ENCODE peak calls at places on chromosome 11, in nine cellular contexts. T is stimulated activated naive CD4-positive, alpha-beta T cell treated with Interleukin-2 at 50 U/mL for 16 hours; W is Ammon's horn; V is T-helper 17 cell; N is astrocyte of the hippocampus; S is glutamatergic neuron; F is stimulated activated CD4-positive, alpha-beta T cell treated with anti-CD3 and anti-CD28 coated beads, Interleukin-2, amount 100 ng/mL, for 48 hours; G is anterior cingulate cortex; B is RKO. X is an unnamed sample.

GRCh38 chr11:68430801-68431200 is 29.8 kb upstream of the PPP6R3 start:
- DNase-seq in T (no peak), W (no peak), V (no peak), N (no peak), S (no peak), F (no peak), G (no peak), B (no peak), X (no peak)

GRCh38 chr11:31816467-31817053 is 5.4 kb upstream of the PAX6 start:
- DNase-seq in T (no peak), W (no peak), V (no peak), N (no peak), S (no peak), F (no peak), G (no peak), B (no peak), X (peak; percentile 24)

GRCh38 chr11:3021125-3021524 is 29.0 kb upstream of the NAP1L4 start:
- DNase-seq in T (no peak), W (peak; percentile 68), V (no peak), N (peak; percentile 70), S (peak; percentile 52), F (peak; percentile 17), G (no peak), B (peak; percentile 35), X (peak; percentile 17)

GRCh38 chr11:34641981-34642380 is 21.1 kb downstream of the EHF start:
- DNase-seq in T (no peak), W (no peak), V (no peak), N (no peak), S (no peak), F (no peak), G (no peak), B (no peak), X (no peak)

GRCh38 chr11:47470671-47471070 is 21.7 kb upstream of the RAPSN start:
- DNase-seq in T (no peak), W (no peak), V (no peak), N (no peak), S (no peak), F (no peak), G (no peak), B (no peak), X (no peak)

GRCh38 chr11:27058456-27058855 is 17.8 kb downstream of the BBOX1 start:
- DNase-seq in T (no peak), W (no peak), V (no peak), N (no peak), S (no peak), F (no peak), G (no peak), B (no peak), X (no peak)

GRCh38 chr11:64844330-64845124 is at the start of gene CDC42BPG:
- DNase-seq in T (peak; percentile 44), W (no peak), V (peak; percentile 74), N (peak; percentile 86), S (peak; percentile 86), F (no peak), G (no peak), B (peak; percentile 73), X (no peak)

GRCh38 chr11:116353517-116353916 is 419.3 kb downstream of the BUD13 start:
- DNase-seq in T (no peak), W (no peak), V (no peak), N (peak; percentile 19), S (no peak), F (no peak), G (no peak), B (peak; percentile 11), X (no peak)

GRCh38 chr11:129248618-129249017 is 56.5 kb upstream of the ARHGAP32 start:
- DNase-seq in T (no peak), W (no peak), V (no peak), N (peak; percentile 41), S (no peak), F (no peak), G (no peak), B (peak; percentile 68), X (no peak)

GRCh38 chr11:85114786-85115185 is 512.4 kb downstream of the DLG2 start:
- DNase-seq in T (no peak), W (no peak), V (no peak), N (no peak), S (no peak), F (no peak), G (no peak), B (no peak), X (no peak)

GRCh38 chr11:83070878-83071640 is 638 bp downstream of the RAB30 start:
- DNase-seq in T (peak; percentile 34), W (peak; percentile 69), V (no peak), N (peak; percentile 52), S (peak; percentile 52), F (no peak), G (peak; percentile 67), B (no peak), X (peak; percentile 11)

GRCh38 chr11:76206327-76207081 is at the start of gene WNT11:
- DNase-seq in T (peak; percentile 18), W (no peak), V (peak; percentile 34), N (peak; percentile 53), S (peak; percentile 73), F (peak; percentile 11), G (no peak), B (peak; percentile 36), X (no peak)

GRCh38 chr11:76712125-76712524 is 41.6 kb upstream of the LRRC32 start:
- DNase-seq in T (no peak), W (no peak), V (no peak), N (no peak), S (no peak), F (no peak), G (no peak), B (no peak), X (no peak)

GRCh38 chr11:72930011-72930410 is 115.8 kb downstream of the ATG16L2 start:
- DNase-seq in T (no peak), W (no peak), V (no peak), N (peak; percentile 37), S (no peak), F (no peak), G (no peak), B (no peak), X (no peak)

GRCh38 chr11:19664896-19665548 is 47.6 kb upstream of the NAV2 start:
- DNase-seq in T (no peak), W (peak; percentile 77), V (no peak), N (no peak), S (peak; percentile 45), F (no peak), G (peak; percentile 62), B (no peak), X (peak; percentile 80)

GRCh38 chr11:60923326-60923725 is 934 bp upstream of the TMEM132A start:
- DNase-seq in T (no peak), W (no peak), V (no peak), N (no peak), S (no peak), F (no peak), G (no peak), B (no peak), X (no peak)

GRCh38 chr11:1744137-1744878 is 6.1 kb downstream of the IFITM10 start:
- DNase-seq in T (no peak), W (peak; percentile 77), V (no peak), N (no peak), S (peak; percentile 50), F (no peak), G (no peak), B (no peak), X (no peak)

GRCh38 chr11:19441752-19442553 is 201.2 kb upstream of the E2F8 start:
- DNase-seq in T (peak; percentile 25), W (no peak), V (no peak), N (peak; percentile 95), S (no peak), F (peak; percentile 38), G (no peak), B (peak; percentile 83), X (no peak)

GRCh38 chr11:35166369-35167360 is 27.7 kb downstream of the CD44 start:
- DNase-seq in T (peak; percentile 18), W (peak; percentile 80), V (peak; percentile 18), N (peak; percentile 92), S (no peak), F (no peak), G (peak; percentile 29), B (peak; percentile 89), X (no peak)

X was measured in NCI-H446.